ENCODE peak calls at places on chromosome 21, in six cellular contexts. One of them, this sample, is unnamed.

GRCh38 chr21:24290151-24290833 is 1317.0 kb downstream of the MRPL39 start:
- DNase-seq in CD8-positive, alpha-beta T cell: peak; percentile 6
- DNase-seq in heart left ventricle: no peak
- DNase-seq in left lung: no peak
- DNase-seq in lung: no peak
- DNase-seq in astrocyte: no peak
- DNase-seq in this sample: no peak

GRCh38 chr21:16159971-16160350 is 430.2 kb downstream of the USP25 start:
- DNase-seq in left lung: no peak
- DNase-seq in CD8-positive, alpha-beta T cell: no peak
- DNase-seq in lung: no peak
- DNase-seq in heart left ventricle: no peak
- DNase-seq in astrocyte: no peak
- DNase-seq in this sample: no peak

GRCh38 chr21:27475363-27475955 is 508.6 kb upstream of the ADAMTS5 start:
- DNase-seq in lung: no peak
- DNase-seq in heart left ventricle: no peak
- DNase-seq in astrocyte: peak; percentile 13
- DNase-seq in left lung: no peak
- DNase-seq in CD8-positive, alpha-beta T cell: no peak
- DNase-seq in this sample: no peak

GRCh38 chr21:14864211-14865021 is 200.4 kb downstream of the NRIP1 start:
- DNase-seq in astrocyte: peak; percentile 68
- DNase-seq in lung: peak; percentile 58
- DNase-seq in left lung: peak; percentile 78
- DNase-seq in heart left ventricle: peak; percentile 57
- DNase-seq in CD8-positive, alpha-beta T cell: no peak
- DNase-seq in this sample: peak; percentile 80

GRCh38 chr21:39125752-39126485 is 57.3 kb downstream of the PSMG1 start:
- DNase-seq in heart left ventricle: peak; percentile 62
- DNase-seq in lung: peak; percentile 58
- DNase-seq in astrocyte: peak; percentile 55
- DNase-seq in left lung: peak; percentile 30
- DNase-seq in CD8-positive, alpha-beta T cell: no peak
- DNase-seq in this sample: peak; percentile 57

GRCh38 chr21:39007532-39007931 is 175.7 kb downstream of the PSMG1 start:
- DNase-seq in astrocyte: no peak
- DNase-seq in left lung: no peak
- DNase-seq in lung: no peak
- DNase-seq in CD8-positive, alpha-beta T cell: no peak
- DNase-seq in heart left ventricle: no peak
- DNase-seq in this sample: peak; percentile 19

GRCh38 chr21:14842641-14843040 is 222.2 kb downstream of the NRIP1 start:
- DNase-seq in CD8-positive, alpha-beta T cell: no peak
- DNase-seq in left lung: no peak
- DNase-seq in lung: no peak
- DNase-seq in astrocyte: no peak
- DNase-seq in heart left ventricle: no peak
- DNase-seq in this sample: no peak

GRCh38 chr21:31176080-31176551 is 137.8 kb upstream of the KRTAP19-8 start:
- DNase-seq in lung: no peak
- DNase-seq in left lung: no peak
- DNase-seq in heart left ventricle: no peak
- DNase-seq in CD8-positive, alpha-beta T cell: no peak
- DNase-seq in astrocyte: no peak
- DNase-seq in this sample: no peak

GRCh38 chr21:43727571-43728466 is 8.9 kb downstream of the PDXK start:
- DNase-seq in left lung: no peak
- DNase-seq in astrocyte: no peak
- DNase-seq in CD8-positive, alpha-beta T cell: no peak
- DNase-seq in heart left ventricle: no peak
- DNase-seq in lung: peak; percentile 68
- DNase-seq in this sample: no peak

GRCh38 chr21:35779690-35780570 is 280.4 kb downstream of the SETD4 start:
- DNase-seq in astrocyte: peak; percentile 90
- DNase-seq in left lung: no peak
- DNase-seq in heart left ventricle: peak; percentile 18
- DNase-seq in lung: no peak
- DNase-seq in CD8-positive, alpha-beta T cell: no peak
- DNase-seq in this sample: no peak

GRCh38 chr21:28737671-28738279 is 254.9 kb downstream of the LTN1 start:
- DNase-seq in CD8-positive, alpha-beta T cell: no peak
- DNase-seq in left lung: no peak
- DNase-seq in astrocyte: peak; percentile 18
- DNase-seq in lung: no peak
- DNase-seq in heart left ventricle: no peak
- DNase-seq in this sample: no peak

GRCh38 chr21:39444406-39445145 is 1.0 kb downstream of the LCA5L start:
- DNase-seq in left lung: no peak
- DNase-seq in CD8-positive, alpha-beta T cell: no peak
- DNase-seq in heart left ventricle: no peak
- DNase-seq in astrocyte: peak; percentile 77
- DNase-seq in lung: no peak
- DNase-seq in this sample: no peak

GRCh38 chr21:43854773-43855633 is 10.0 kb upstream of the AGPAT3 start:
- DNase-seq in lung: no peak
- DNase-seq in astrocyte: no peak
- DNase-seq in CD8-positive, alpha-beta T cell: no peak
- DNase-seq in heart left ventricle: no peak
- DNase-seq in left lung: peak; percentile 70
- DNase-seq in this sample: no peak

GRCh38 chr21:29115899-29116298 is 14.5 kb upstream of the MAP3K7CL start:
- DNase-seq in left lung: no peak
- DNase-seq in CD8-positive, alpha-beta T cell: no peak
- DNase-seq in astrocyte: no peak
- DNase-seq in heart left ventricle: no peak
- DNase-seq in lung: no peak
- DNase-seq in this sample: no peak

GRCh38 chr21:41653944-41654625 is 112.8 kb downstream of the RIPK4 start:
- DNase-seq in lung: no peak
- DNase-seq in astrocyte: peak; percentile 76
- DNase-seq in heart left ventricle: no peak
- DNase-seq in CD8-positive, alpha-beta T cell: no peak
- DNase-seq in left lung: no peak
- DNase-seq in this sample: no peak

GRCh38 chr21:25791321-25791720 is 56.5 kb downstream of the GABPA start:
- DNase-seq in astrocyte: no peak
- DNase-seq in lung: no peak
- DNase-seq in left lung: no peak
- DNase-seq in heart left ventricle: no peak
- DNase-seq in CD8-positive, alpha-beta T cell: no peak
- DNase-seq in this sample: no peak

GRCh38 chr21:43020771-43021170 is 46.4 kb downstream of the PKNOX1 start:
- DNase-seq in heart left ventricle: no peak
- DNase-seq in left lung: no peak
- DNase-seq in lung: no peak
- DNase-seq in CD8-positive, alpha-beta T cell: no peak
- DNase-seq in astrocyte: no peak
- DNase-seq in this sample: no peak

GRCh38 chr21:19368944-19369343 is 965.4 kb upstream of the TMPRSS15 start:
- DNase-seq in CD8-positive, alpha-beta T cell: no peak
- DNase-seq in heart left ventricle: no peak
- DNase-seq in left lung: no peak
- DNase-seq in astrocyte: no peak
- DNase-seq in lung: no peak
- DNase-seq in this sample: no peak

GRCh38 chr21:42833859-42834729 is 45.2 kb downstream of the WDR4 start:
- DNase-seq in left lung: no peak
- DNase-seq in heart left ventricle: no peak
- DNase-seq in CD8-positive, alpha-beta T cell: no peak
- DNase-seq in lung: no peak
- DNase-seq in astrocyte: no peak
- DNase-seq in this sample: no peak

GRCh38 chr21:43374228-43374885 is 52.6 kb downstream of the SIK1 start:
- DNase-seq in heart left ventricle: no peak
- DNase-seq in left lung: peak; percentile 39
- DNase-seq in lung: no peak
- DNase-seq in astrocyte: no peak
- DNase-seq in CD8-positive, alpha-beta T cell: no peak
- DNase-seq in this sample: no peak

GRCh38 chr21:36035381-36035791 is 24.9 kb downstream of the SETD4 start:
- DNase-seq in CD8-positive, alpha-beta T cell: no peak
- DNase-seq in heart left ventricle: no peak
- DNase-seq in astrocyte: no peak
- DNase-seq in lung: no peak
- DNase-seq in left lung: no peak
- DNase-seq in this sample: peak; percentile 14

GRCh38 chr21:27315373-27315772 is 348.5 kb upstream of the ADAMTS5 start:
- DNase-seq in heart left ventricle: no peak
- DNase-seq in CD8-positive, alpha-beta T cell: no peak
- DNase-seq in lung: no peak
- DNase-seq in left lung: peak; percentile 17
- DNase-seq in astrocyte: no peak
- DNase-seq in this sample: no peak

GRCh38 chr21:29155118-29155932 is 24.9 kb downstream of the MAP3K7CL start:
- DNase-seq in lung: peak; percentile 39
- DNase-seq in left lung: peak; percentile 69
- DNase-seq in astrocyte: peak; percentile 94
- DNase-seq in heart left ventricle: peak; percentile 76
- DNase-seq in CD8-positive, alpha-beta T cell: no peak
- DNase-seq in this sample: no peak

GRCh38 chr21:26123012-26123411 is 47.6 kb downstream of the APP start:
- DNase-seq in heart left ventricle: no peak
- DNase-seq in CD8-positive, alpha-beta T cell: no peak
- DNase-seq in astrocyte: no peak
- DNase-seq in left lung: no peak
- DNase-seq in lung: no peak
- DNase-seq in this sample: no peak

GRCh38 chr21:38740131-38740530 is 65.6 kb upstream of the ETS2 start:
- DNase-seq in CD8-positive, alpha-beta T cell: no peak
- DNase-seq in left lung: no peak
- DNase-seq in heart left ventricle: no peak
- DNase-seq in lung: no peak
- DNase-seq in astrocyte: no peak
- DNase-seq in this sample: no peak

GRCh38 chr21:45032332-45032731 is 42.0 kb upstream of the ADARB1 start:
- DNase-seq in CD8-positive, alpha-beta T cell: no peak
- DNase-seq in left lung: peak; percentile 81
- DNase-seq in heart left ventricle: no peak
- DNase-seq in astrocyte: no peak
- DNase-seq in lung: no peak
- DNase-seq in this sample: no peak
- H3K4me1 ChIP-seq in CD8-positive, alpha-beta T cell: no peaks in the 10 kb centered on the region
- H3K4me1 ChIP-seq in left lung: peaks cover 37% of the 10 kb centered on the region
- H3K4me1 ChIP-seq in heart left ventricle: peaks cover 28% of the 10 kb centered on the region
- H3K4me1 ChIP-seq in astrocyte: peaks cover 4% of the 10 kb centered on the region
- H3K4me1 ChIP-seq in lung: peaks cover 5% of the 10 kb centered on the region
- H3K4me1 ChIP-seq in this sample: no peaks in the 10 kb centered on the region

DNA sequence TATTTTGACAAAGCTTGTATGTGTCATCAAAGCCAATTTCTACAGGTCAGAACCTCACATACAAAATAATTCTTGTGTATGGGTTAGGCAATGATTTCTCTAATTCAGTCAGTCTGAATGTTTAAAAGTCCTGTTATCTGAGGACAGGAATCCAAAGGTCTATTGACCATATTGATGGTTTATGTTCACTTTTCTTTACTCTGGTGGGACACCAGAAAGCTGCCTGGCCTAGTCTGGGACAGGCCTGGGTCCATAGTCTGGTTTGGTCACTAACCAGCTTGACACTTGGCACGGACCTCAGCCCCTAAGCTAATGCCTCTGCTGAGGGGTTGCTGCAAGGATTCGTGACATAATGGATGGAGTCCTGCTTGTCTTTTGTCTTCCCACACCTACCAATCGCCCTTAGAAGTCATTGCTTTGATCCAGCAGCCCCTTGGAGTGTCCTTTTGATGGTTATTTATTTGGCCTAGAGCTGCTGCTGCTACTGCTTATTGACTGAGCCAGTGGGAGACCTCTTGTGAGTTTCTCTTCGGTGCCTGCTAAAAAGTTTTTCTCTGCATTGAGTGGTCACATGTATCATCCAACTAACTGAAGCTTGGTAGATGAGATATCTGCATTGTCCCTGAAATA is 15.7 kb downstream of the IFNAR2 start:
- DNase-seq in lung: no peak
- DNase-seq in astrocyte: no peak
- DNase-seq in CD8-positive, alpha-beta T cell: no peak
- DNase-seq in heart left ventricle: no peak
- DNase-seq in left lung: no peak
- DNase-seq in this sample: no peak
- H3K36me3 ChIP-seq in lung: peaks cover 31% of the 10 kb centered on the region
- H3K36me3 ChIP-seq in astrocyte: peaks cover 13% of the 10 kb centered on the region
- H3K36me3 ChIP-seq in CD8-positive, alpha-beta T cell: peaks cover 41% of the 10 kb centered on the region
- H3K36me3 ChIP-seq in heart left ventricle: peaks cover 73% of the 10 kb centered on the region
- H3K36me3 ChIP-seq in left lung: peaks cover 75% of the 10 kb centered on the region
- H3K36me3 ChIP-seq in this sample: no peaks in the 10 kb centered on the region

GRCh38 chr21:34550400-34550799 is 38.4 kb upstream of the KCNE1 start:
- DNase-seq in heart left ventricle: no peak
- DNase-seq in CD8-positive, alpha-beta T cell: no peak
- DNase-seq in astrocyte: no peak
- DNase-seq in left lung: no peak
- DNase-seq in lung: no peak
- DNase-seq in this sample: no peak

GRCh38 chr21:34557261-34557660 is 45.3 kb upstream of the KCNE1 start:
- DNase-seq in left lung: no peak
- DNase-seq in heart left ventricle: no peak
- DNase-seq in CD8-positive, alpha-beta T cell: no peak
- DNase-seq in astrocyte: no peak
- DNase-seq in lung: no peak
- DNase-seq in this sample: no peak

GRCh38 chr21:34554227-34554626 is 42.2 kb upstream of the KCNE1 start:
- DNase-seq in astrocyte: no peak
- DNase-seq in CD8-positive, alpha-beta T cell: no peak
- DNase-seq in heart left ventricle: no peak
- DNase-seq in left lung: no peak
- DNase-seq in lung: no peak
- DNase-seq in this sample: no peak

GRCh38 chr21:34552324-34553198 is 40.6 kb upstream of the KCNE1 start:
- DNase-seq in left lung: no peak
- DNase-seq in astrocyte: no peak
- DNase-seq in heart left ventricle: no peak
- DNase-seq in lung: no peak
- DNase-seq in CD8-positive, alpha-beta T cell: no peak
- DNase-seq in this sample: no peak

GRCh38 chr21:34553199-34553952 is 41.4 kb upstream of the KCNE1 start:
- DNase-seq in astrocyte: peak; percentile 90
- DNase-seq in lung: no peak
- DNase-seq in left lung: no peak
- DNase-seq in CD8-positive, alpha-beta T cell: no peak
- DNase-seq in heart left ventricle: no peak
- DNase-seq in this sample: no peak
- H3K4me3 ChIP-seq in astrocyte: peak overlapping the region; percentile 27
- H3K4me3 ChIP-seq in lung: no peak overlapping the region
- H3K4me3 ChIP-seq in left lung: no peak overlapping the region
- H3K4me3 ChIP-seq in CD8-positive, alpha-beta T cell: no peak overlapping the region
- H3K4me3 ChIP-seq in heart left ventricle: no peak overlapping the region
- H3K4me3 ChIP-seq in this sample: no peak overlapping the region

DNA sequence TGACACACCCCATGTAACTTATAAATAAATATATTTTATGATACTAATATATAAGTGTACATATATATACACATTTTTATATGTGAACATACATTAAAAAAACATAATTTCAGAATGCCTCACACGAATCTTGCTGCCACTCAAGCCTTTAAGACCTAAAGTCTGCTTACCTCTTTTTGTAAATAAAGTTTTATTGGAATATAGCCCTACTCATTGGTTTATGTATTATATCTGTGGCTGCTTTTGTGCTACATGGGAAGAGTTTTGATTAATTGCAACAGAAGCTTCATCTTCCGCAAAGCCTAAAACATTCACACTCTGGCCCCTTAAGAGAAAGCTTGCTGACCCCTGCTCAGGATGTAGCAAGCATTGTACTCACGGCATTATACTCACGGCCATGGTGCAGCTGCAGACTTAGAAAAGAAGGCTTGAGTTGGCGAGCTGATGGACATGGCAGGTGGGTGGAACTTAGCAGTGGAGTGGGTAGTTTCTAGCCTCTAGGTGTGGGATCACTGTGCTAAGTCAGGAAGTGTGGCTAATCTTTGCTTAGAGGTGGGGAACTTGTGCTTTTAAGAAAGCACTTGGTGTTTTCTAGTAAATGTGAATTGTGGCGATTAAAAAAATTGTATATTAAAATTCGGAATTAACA is 80.8 kb downstream of the DYRK1A start:
- DNase-seq in astrocyte: no peak
- DNase-seq in left lung: no peak
- DNase-seq in heart left ventricle: no peak
- DNase-seq in lung: no peak
- DNase-seq in CD8-positive, alpha-beta T cell: no peak
- DNase-seq in this sample: no peak
- H3K4me1 ChIP-seq in astrocyte: peaks cover 31% of the 10 kb centered on the region
- H3K4me1 ChIP-seq in left lung: peaks cover 72% of the 10 kb centered on the region
- H3K4me1 ChIP-seq in heart left ventricle: peaks cover 51% of the 10 kb centered on the region
- H3K4me1 ChIP-seq in lung: peaks cover 54% of the 10 kb centered on the region
- H3K4me1 ChIP-seq in CD8-positive, alpha-beta T cell: peaks cover 54% of the 10 kb centered on the region
- H3K4me1 ChIP-seq in this sample: peaks cover 24% of the 10 kb centered on the region